ENCODE peak calls at places on chromosomes 7 and 10, in eight cellular contexts. K is A549, L is ascending aorta, M is fibroblast of lung, Z is heart left ventricle, N is lower lobe of right lung, C is left ventricle myocardium inferior, T is prostate gland. W is an unnamed sample.

GRCh38 chr7:16421333-16422099 is at the start of gene CRPPA:
- DNase-seq in N (peak; percentile 55), M (peak; percentile 53), C (peak; percentile 37), T (peak; percentile 48), K (peak; percentile 41), L (no peak), Z (peak; percentile 80), W (peak; percentile 88)

GRCh38 chr7:155206286-155207020 is 91.2 kb upstream of the INSIG1 start:
- DNase-seq in T (no peak), L (peak; percentile 35), Z (peak; percentile 82), K (no peak), N (peak; percentile 81), M (peak; percentile 71), C (peak; percentile 54), W (no peak)

GRCh38 chr7:142002179-142002578 is 6.5 kb downstream of the MGAM start:
- DNase-seq in Z (no peak), T (no peak), C (no peak), L (no peak), N (no peak), M (no peak), K (no peak), W (peak; percentile 52)

GRCh38 chr10:49207113-49207512 is 18.9 kb upstream of the TMEM273 start:
- DNase-seq in M (no peak), T (no peak), C (no peak), L (no peak), N (no peak), K (no peak), Z (no peak), W (no peak)

GRCh38 chr7:44897299-44897698 is 12.0 kb upstream of the PURB start:
- DNase-seq in T (no peak), L (no peak), M (no peak), Z (no peak), N (no peak), C (no peak), K (no peak), W (no peak)

GRCh38 chr7:47328392-47329319 is 253.3 kb downstream of the TNS3 start:
- DNase-seq in N (no peak), T (no peak), K (no peak), Z (no peak), M (no peak), C (no peak), L (no peak), W (no peak)

GRCh38 chr10:93223336-93223735 is 149.6 kb downstream of the CYP26A1 start:
- DNase-seq in C (no peak), L (no peak), M (no peak), K (no peak), Z (no peak), T (no peak), N (no peak), W (no peak)

GRCh38 chr7:122304604-122304975 is at the start of gene FEZF1:
- DNase-seq in L (no peak), Z (no peak), C (no peak), K (no peak), M (no peak), T (peak; percentile 58), N (peak; percentile 49), W (no peak)

GRCh38 chr7:31948041-31948440 is 122.2 kb downstream of the PDE1C start:
- DNase-seq in M (peak; percentile 87), C (no peak), K (peak; percentile 92), L (no peak), T (no peak), N (no peak), Z (no peak), W (peak; percentile 92)

GRCh38 chr10:72263613-72264241 is 10.0 kb upstream of the DDIT4 start:
- DNase-seq in T (peak; percentile 86), K (peak; percentile 76), N (peak; percentile 73), M (no peak), L (no peak), C (no peak), Z (no peak), W (peak; percentile 96)

GRCh38 chr7:42272793-42273665 is 36.0 kb upstream of the GLI3 start:
- DNase-seq in N (no peak), K (no peak), C (no peak), M (peak; percentile 81), T (no peak), L (no peak), Z (no peak), W (peak; percentile 66)

GRCh38 chr10:79263951-79264350 is 83.3 kb upstream of the PPIF start:
- DNase-seq in T (no peak), C (no peak), M (no peak), Z (no peak), L (no peak), K (no peak), N (no peak), W (no peak)

GRCh38 chr10:43258922-43259247 is 8.0 kb downstream of the RASGEF1A start:
- DNase-seq in L (no peak), K (no peak), Z (no peak), T (no peak), M (no peak), N (no peak), C (no peak), W (no peak)

GRCh38 chr10:99612167-99612831 is 7.9 kb downstream of the SLC25A28 start:
- DNase-seq in K (peak; percentile 68), M (peak; percentile 70), C (no peak), L (no peak), T (peak; percentile 40), N (no peak), Z (no peak), W (peak; percentile 57)

GRCh38 chr7:106603300-106603699 is 57.7 kb downstream of the CCDC71L start:
- DNase-seq in C (no peak), Z (no peak), M (no peak), K (no peak), T (no peak), N (no peak), L (no peak), W (no peak)

GRCh38 chr10:110774069-110775021 is 97.4 kb upstream of the PDCD4 start:
- DNase-seq in C (no peak), L (no peak), M (peak; percentile 38), N (no peak), K (peak; percentile 52), T (no peak), Z (no peak), W (peak; percentile 81)

GRCh38 chr10:98664329-98665042 is 217.8 kb upstream of the HPS1 start:
- DNase-seq in K (peak; percentile 39), N (no peak), L (no peak), Z (peak; percentile 37), T (no peak), M (peak; percentile 14), C (no peak), W (no peak)

GRCh38 chr7:73613954-73614735 is 10.2 kb downstream of the MLXIPL start:
- DNase-seq in M (no peak), C (no peak), Z (no peak), L (no peak), K (peak; percentile 79), T (no peak), N (no peak), W (no peak)
- H3K27ac ChIP-seq in M (no peak overlapping the region), C (no peak overlapping the region), Z (no peak overlapping the region), L (no peak overlapping the region), K (peak overlapping the region; percentile 73), T (no peak overlapping the region), N (no peak overlapping the region), W (no peak overlapping the region)

DNA sequence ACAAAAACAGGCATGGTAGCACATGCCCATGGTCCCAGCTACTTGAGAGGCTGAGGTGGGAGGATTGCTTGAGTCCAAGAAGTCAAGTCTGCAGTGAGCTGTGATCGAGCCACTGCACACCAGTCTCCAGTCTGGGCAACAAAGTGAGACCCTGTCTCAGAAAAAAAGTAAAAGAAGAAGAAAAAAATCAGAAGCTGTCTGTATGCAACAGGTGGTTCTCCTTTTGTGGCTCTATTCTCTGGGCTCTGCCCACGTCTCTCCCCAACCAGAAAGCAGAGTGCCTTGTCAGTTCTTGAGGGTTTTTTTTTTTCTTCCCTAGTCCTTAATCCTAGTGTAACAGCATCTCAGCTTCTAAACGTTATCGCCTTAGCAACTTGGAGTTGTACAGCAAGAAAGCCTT is 89.5 kb downstream of the PRKCQ start:
- DNase-seq in M (no peak), K (no peak), N (no peak), Z (no peak), L (no peak), T (no peak), C (no peak), W (no peak)
- H3K4me1 ChIP-seq in M (no peaks in the 10 kb centered on the region), K (peaks cover 4% of the 10 kb centered on the region), N (no peaks in the 10 kb centered on the region), Z (no peaks in the 10 kb centered on the region), L (no peaks in the 10 kb centered on the region), T (no peaks in the 10 kb centered on the region), C (no peaks in the 10 kb centered on the region), W (peaks cover 19% of the 10 kb centered on the region)

GRCh38 chr10:122493761-122494160 is 32.4 kb downstream of the HTRA1 start:
- DNase-seq in N (peak; percentile 14), K (no peak), L (no peak), Z (no peak), T (no peak), M (no peak), C (no peak), W (no peak)

GRCh38 chr10:122490268-122490667 is 28.9 kb downstream of the HTRA1 start:
- DNase-seq in M (peak; percentile 33), L (no peak), N (no peak), Z (no peak), T (no peak), C (no peak), K (no peak), W (no peak)

GRCh38 chr10:122492006-122492405 is 30.7 kb downstream of the HTRA1 start:
- DNase-seq in T (no peak), N (peak; percentile 29), L (no peak), M (no peak), K (no peak), Z (no peak), C (no peak), W (no peak)

GRCh38 chr10:122492955-122493597 is 31.7 kb downstream of the HTRA1 start:
- DNase-seq in Z (no peak), L (no peak), C (no peak), T (no peak), M (peak; percentile 68), K (no peak), N (peak; percentile 32), W (no peak)

GRCh38 chr10:122490786-122491680 is 29.7 kb downstream of the HTRA1 start:
- DNase-seq in M (no peak), C (no peak), N (no peak), K (no peak), T (peak; percentile 66), L (no peak), Z (no peak), W (peak; percentile 76)
- TF ChIP-seq CTCF in M (no peak), C (no peak), N (no peak), K (no peak), T (no peak), L (no peak), Z (no peak), W (no peak)

DNA sequence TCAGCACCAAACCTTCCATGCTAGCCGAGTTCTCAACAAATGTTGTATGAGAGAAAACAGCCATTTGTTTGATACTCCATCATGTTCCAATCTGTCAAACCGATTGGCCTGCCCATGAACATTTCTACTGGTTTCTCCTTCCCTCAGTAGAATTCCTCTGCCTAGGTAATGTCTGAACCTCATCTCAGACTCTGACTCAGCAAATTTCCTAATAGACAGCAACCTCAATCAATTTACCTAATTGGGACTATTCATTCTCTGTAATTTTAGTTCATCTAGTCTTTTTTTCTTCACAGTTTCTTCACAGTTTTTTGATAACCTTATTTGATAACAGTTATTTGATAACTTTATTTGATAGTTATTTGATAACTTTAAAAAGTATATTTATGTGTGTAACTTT is 585.1 kb downstream of the DNAJB9 start:
- DNase-seq in C (no peak), T (no peak), Z (no peak), M (no peak), K (no peak), N (no peak), L (no peak), W (no peak)
- H3K27ac ChIP-seq in C (no peak overlapping the region), T (no peak overlapping the region), Z (no peak overlapping the region), M (no peak overlapping the region), K (no peak overlapping the region), N (no peak overlapping the region), L (no peak overlapping the region), W (no peak overlapping the region)